ENCODE peak calls at places on chromosome X, in seven cellular contexts. O, E, C, W, M, A and N are unnamed samples.

GRCh38 chrX:108511721-108512120 is 72.1 kb downstream of the COL4A5 start:
- DNase-seq in O (peak; percentile 46), E (peak; percentile 11), C (no peak), W (no peak), M (no peak), A (no peak), N (no peak)

GRCh38 chrX:134580947-134581346 is 77.3 kb downstream of the PLAC1 start:
- DNase-seq in O (peak; percentile 34), E (no peak), C (no peak), W (no peak), M (no peak), A (no peak), N (no peak)

GRCh38 chrX:138889152-138889551 is 177.6 kb upstream of the FGF13 start:
- DNase-seq in O (no peak), E (no peak), C (no peak), W (no peak), M (no peak), A (no peak), N (no peak)

GRCh38 chrX:7191681-7192110 is 43.7 kb upstream of the PUDP start:
- DNase-seq in O (no peak), E (no peak), C (no peak), W (no peak), M (no peak), A (no peak), N (no peak)

GRCh38 chrX:42770566-42770965 is 7.4 kb downstream of the PPP1R2C start:
- DNase-seq in O (no peak), E (no peak), C (no peak), W (no peak), M (no peak), A (no peak), N (no peak)

GRCh38 chrX:63754141-63754859 is 30.7 kb downstream of the ARHGEF9 start:
- DNase-seq in O (peak; percentile 16), E (no peak), C (peak; percentile 24), W (peak; percentile 2), M (no peak), A (no peak), N (peak; percentile 3)

GRCh38 chrX:140733766-140734342 is 24.3 kb downstream of the LINC00632 start:
- DNase-seq in O (peak; percentile 70), E (no peak), C (peak; percentile 72), W (no peak), M (no peak), A (no peak), N (peak; percentile 20)

GRCh38 chrX:16160729-16161128 is 6.6 kb upstream of the MAGEB17 start:
- DNase-seq in O (peak; percentile 47), E (peak; percentile 56), C (peak; percentile 95), W (no peak), M (no peak), A (no peak), N (peak; percentile 76)

GRCh38 chrX:124378643-124379042 is 32.3 kb downstream of the SH2D1A start:
- DNase-seq in O (no peak), E (no peak), C (no peak), W (no peak), M (no peak), A (no peak), N (no peak)

GRCh38 chrX:21176927-21177571 is 197.2 kb upstream of the CNKSR2 start:
- DNase-seq in O (no peak), E (no peak), C (no peak), W (no peak), M (no peak), A (no peak), N (no peak)

GRCh38 chrX:11364835-11365234 is 71.6 kb downstream of the AMELX start:
- DNase-seq in O (no peak), E (no peak), C (no peak), W (no peak), M (no peak), A (no peak), N (no peak)

GRCh38 chrX:38192007-38192625 is 28.6 kb downstream of the SRPX start:
- DNase-seq in O (peak; percentile 27), E (no peak), C (peak; percentile 43), W (no peak), M (no peak), A (peak; percentile 21), N (peak; percentile 12)

GRCh38 chrX:101368800-101369199 is 17.2 kb downstream of the BTK start:
- DNase-seq in O (no peak), E (no peak), C (no peak), W (no peak), M (no peak), A (no peak), N (no peak)

GRCh38 chrX:71533850-71534515 is 1.1 kb downstream of the OGT start:
- DNase-seq in O (peak; percentile 56), E (no peak), C (peak; percentile 52), W (peak; percentile 31), M (no peak), A (peak; percentile 31), N (no peak)

GRCh38 chrX:105190252-105190853 is 30.1 kb downstream of the TEX13A start:
- DNase-seq in O (peak; percentile 40), E (peak; percentile 22), C (peak; percentile 29), W (no peak), M (no peak), A (peak; percentile 2), N (no peak)

GRCh38 chrX:48957477-48957826 is at the start of gene OTUD5:
- DNase-seq in O (no peak), E (no peak), C (peak; percentile 73), W (peak; percentile 67), M (peak; percentile 67), A (peak; percentile 65), N (peak; percentile 34)

GRCh38 chrX:100410083-100410590 is at the start of gene PCDH19:
- DNase-seq in O (peak; percentile 52), E (peak; percentile 8), C (no peak), W (peak; percentile 8), M (peak; percentile 54), A (peak; percentile 54), N (peak; percentile 57)

GRCh38 chrX:153725039-153725831 is 579 bp downstream of the ABCD1 start:
- DNase-seq in O (no peak), E (no peak), C (peak; percentile 23), W (peak; percentile 15), M (no peak), A (no peak), N (no peak)

GRCh38 chrX:139811942-139812629 is 104.1 kb upstream of the MCF2 start:
- DNase-seq in O (no peak), E (no peak), C (no peak), W (no peak), M (no peak), A (no peak), N (no peak)

GRCh38 chrX:63740382-63740781 is 44.6 kb downstream of the ARHGEF9 start:
- DNase-seq in O (no peak), E (no peak), C (no peak), W (no peak), M (no peak), A (no peak), N (no peak)

GRCh38 chrX:17078031-17078730 is 131.7 kb downstream of the REPS2 start:
- DNase-seq in O (peak; percentile 11), E (peak; percentile 20), C (no peak), W (no peak), M (no peak), A (no peak), N (no peak)

GRCh38 chrX:107674480-107675364 is 46.4 kb downstream of the PRPS1 start:
- DNase-seq in O (peak; percentile 96), E (no peak), C (no peak), W (peak; percentile 40), M (peak; percentile 72), A (no peak), N (peak; percentile 39)

GRCh38 chrX:9644335-9644734 is 121.3 kb downstream of the GPR143 start:
- DNase-seq in O (no peak), E (no peak), C (no peak), W (peak; percentile 8), M (no peak), A (no peak), N (no peak)

GRCh38 chrX:132483523-132483922 is 5.3 kb downstream of the MBNL3 start:
- DNase-seq in O (no peak), E (no peak), C (no peak), W (no peak), M (no peak), A (no peak), N (no peak)

GRCh38 chrX:136497556-136498048 is at the start of gene HTATSF1:
- DNase-seq in O (no peak), E (no peak), C (no peak), W (no peak), M (no peak), A (no peak), N (no peak)

GRCh38 chrX:85922821-85923220 is 124.5 kb downstream of the CHM start:
- DNase-seq in O (peak; percentile 88), E (peak; percentile 5), C (peak; percentile 79), W (no peak), M (no peak), A (no peak), N (peak; percentile 5)

GRCh38 chrX:10725071-10725470 is 104.7 kb upstream of the MID1 start:
- DNase-seq in O (no peak), E (no peak), C (peak; percentile 54), W (no peak), M (no peak), A (no peak), N (peak; percentile 4)

GRCh38 chrX:41689711-41690110 is 938 bp downstream of the GPR34 start:
- DNase-seq in O (no peak), E (no peak), C (no peak), W (no peak), M (no peak), A (no peak), N (no peak)